ENCODE peak calls at places on chromosome 13, in four cellular contexts. W is K562, H is GM12878, T is HepG2. J is an unnamed sample.

GRCh38 chr13:79423801-79424642 is 18.0 kb upstream of the RBM26 start:
- DNase-seq in H (no peak), T (peak; percentile 29), W (peak; percentile 18), J (no peak)

GRCh38 chr13:79287994-79288795 is 117.9 kb downstream of the RBM26 start:
- DNase-seq in W (no peak), H (no peak), T (no peak), J (no peak)

GRCh38 chr13:112843392-112844250 is 125.4 kb upstream of the MCF2L start:
- DNase-seq in T (no peak), W (no peak), H (no peak), J (no peak)

GRCh38 chr13:20159646-20160345 is 1.1 kb downstream of the GJA3 start:
- DNase-seq in W (no peak), H (no peak), T (no peak), J (no peak)

GRCh38 chr13:90926459-90926858 is 421.0 kb upstream of the MIR17HG start:
- DNase-seq in H (no peak), T (no peak), W (no peak), J (no peak)

GRCh38 chr13:104385409-104385808 is 1319.2 kb upstream of the SLC10A2 start:
- DNase-seq in W (no peak), T (no peak), H (no peak), J (no peak)

GRCh38 chr13:67258482-67258881 is 28.3 kb upstream of the PCDH9 start:
- DNase-seq in H (no peak), T (no peak), W (no peak), J (no peak)

GRCh38 chr13:45975337-45975736 is 77.2 kb downstream of the ZC3H13 start:
- DNase-seq in H (no peak), W (no peak), T (no peak), J (no peak)

GRCh38 chr13:33694546-33694945 is 123.4 kb upstream of the RFC3 start:
- DNase-seq in W (no peak), T (no peak), H (no peak), J (no peak)

GRCh38 chr13:37753776-37754175 is 115.8 kb downstream of the TRPC4 start:
- DNase-seq in W (no peak), H (no peak), T (no peak), J (peak; percentile 3)

GRCh38 chr13:36261976-36262375 is 35.6 kb downstream of the CCDC169 start:
- DNase-seq in T (no peak), W (no peak), H (no peak), J (no peak)

GRCh38 chr13:76980075-76980718 is 11.7 kb upstream of the CLN5 start:
- DNase-seq in T (peak; percentile 43), W (peak; percentile 81), H (no peak), J (peak; percentile 85)

GRCh38 chr13:77065456-77066147 is 38.6 kb upstream of the FBXL3 start:
- DNase-seq in T (no peak), H (no peak), W (no peak), J (no peak)

GRCh38 chr13:67829641-67830040 is 599.5 kb upstream of the PCDH9 start:
- DNase-seq in H (no peak), T (no peak), W (no peak), J (no peak)

GRCh38 chr13:33186851-33187250 is 98.7 kb downstream of the STARD13 start:
- DNase-seq in T (no peak), H (no peak), W (no peak), J (no peak)

GRCh38 chr13:49356224-49356623 is 87.6 kb downstream of the CAB39L start:
- DNase-seq in H (no peak), T (no peak), W (no peak), J (no peak)

GRCh38 chr13:110065780-110066179 is 241.2 kb downstream of the COL4A1 start:
- DNase-seq in T (no peak), H (no peak), W (no peak), J (no peak)

GRCh38 chr13:39631307-39631706 is 24.2 kb upstream of the COG6 start:
- DNase-seq in H (no peak), W (no peak), T (no peak), J (no peak)
- TF ChIP-seq REST in H (no peak), W (no peak), T (no peak), J (no peak)

GRCh38 chr13:87122551-87122950 is 548.6 kb upstream of the SLITRK5 start:
- DNase-seq in W (no peak), T (no peak), H (no peak), J (no peak)
- TF ChIP-seq HDAC2 in W (no peak), T (no peak), H (no peak), J (no peak)

GRCh38 chr13:50580684-50581305 is 262.7 kb downstream of the DLEU7 start:
- DNase-seq in W (no peak), H (no peak), T (no peak), J (no peak)

GRCh38 chr13:50574731-50575130 is 268.8 kb downstream of the DLEU7 start:
- DNase-seq in H (no peak), W (no peak), T (no peak), J (no peak)

GRCh38 chr13:50576156-50576555 is 267.3 kb downstream of the DLEU7 start:
- DNase-seq in T (no peak), H (no peak), W (no peak), J (no peak)

GRCh38 chr13:50575138-50575537 is 268.4 kb downstream of the DLEU7 start:
- DNase-seq in H (no peak), T (peak; percentile 40), W (no peak), J (no peak)

DNA sequence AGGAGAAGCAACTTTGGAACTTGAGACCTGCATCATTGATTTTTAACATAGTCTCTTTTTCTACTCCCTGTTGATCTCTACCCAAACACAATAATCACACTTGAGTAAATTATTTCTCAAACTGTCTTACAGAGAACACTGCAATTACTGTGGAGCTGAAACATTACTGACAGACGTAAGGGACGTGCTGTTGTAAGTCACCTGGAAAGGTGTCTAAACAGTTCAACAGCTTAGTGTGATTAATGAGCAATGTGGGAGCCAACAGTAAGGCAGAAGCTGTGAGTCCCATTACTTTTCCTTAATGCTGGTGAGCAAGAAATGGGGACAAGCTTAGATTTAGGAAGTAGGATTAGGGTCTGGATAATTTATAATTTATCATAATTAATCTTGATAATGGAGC is 265.7 kb downstream of the DLEU7 start:
- DNase-seq in W (no peak), T (no peak), H (no peak), J (no peak)
- TF ChIP-seq REST in W (no peak), T (no peak), H (no peak), J (no peak)

GRCh38 chr13:73110814-73111213 is 52.0 kb downstream of the KLF5 start:
- DNase-seq in T (no peak), H (no peak), W (no peak), J (no peak)

GRCh38 chr13:73107970-73108369 is 49.2 kb downstream of the KLF5 start:
- DNase-seq in T (no peak), W (no peak), H (no peak), J (no peak)

GRCh38 chr13:73109969-73110368 is 51.2 kb downstream of the KLF5 start:
- DNase-seq in W (no peak), H (no peak), T (no peak), J (no peak)

GRCh38 chr13:73107459-73107858 is 48.7 kb downstream of the KLF5 start:
- DNase-seq in W (no peak), T (no peak), H (no peak), J (no peak)

DNA sequence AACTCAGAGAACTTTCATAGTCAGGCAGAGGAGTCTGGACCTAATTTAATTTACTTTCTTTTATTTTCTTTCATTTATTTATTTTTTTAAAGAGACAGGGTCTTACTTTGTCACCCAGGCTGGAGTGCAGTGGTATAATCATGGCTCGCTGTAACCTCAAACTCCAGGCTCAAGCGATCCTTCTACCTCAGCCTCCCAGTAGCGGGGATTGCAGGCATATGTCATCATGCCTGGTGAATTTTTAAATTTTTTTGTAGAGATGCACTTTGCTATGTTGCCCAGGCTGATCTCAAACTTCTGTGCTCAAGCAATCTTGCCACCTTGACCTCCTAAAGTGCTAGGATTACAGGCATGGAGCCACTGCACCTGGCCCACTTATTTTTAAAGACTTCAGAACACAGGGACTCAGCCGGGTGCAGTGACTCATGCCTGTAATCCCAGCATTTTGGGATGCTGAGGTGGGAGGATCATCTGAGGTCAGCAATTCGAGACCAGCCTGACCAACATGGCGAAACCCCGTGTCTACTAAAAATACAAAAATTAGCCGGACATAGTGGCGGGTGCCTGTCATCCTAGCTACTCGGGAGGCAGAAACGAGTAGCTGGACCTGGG is 50.6 kb downstream of the KLF5 start:
- DNase-seq in H (no peak), W (no peak), T (no peak), J (no peak)
- TF ChIP-seq HDAC2 in H (no peak), W (no peak), T (no peak), J (no peak)

GRCh38 chr13:98485561-98485960 is 91.3 kb downstream of the STK24 start:
- DNase-seq in T (no peak), H (no peak), W (no peak), J (no peak)

GRCh38 chr13:98486412-98486811 is 90.5 kb downstream of the STK24 start:
- DNase-seq in W (no peak), T (no peak), H (no peak), J (no peak)

GRCh38 chr13:98482476-98483444 is 94.1 kb downstream of the STK24 start:
- DNase-seq in W (no peak), H (no peak), T (no peak), J (no peak)

GRCh38 chr13:98483636-98484288 is 93.1 kb downstream of the STK24 start:
- DNase-seq in H (no peak), T (no peak), W (no peak), J (no peak)

DNA sequence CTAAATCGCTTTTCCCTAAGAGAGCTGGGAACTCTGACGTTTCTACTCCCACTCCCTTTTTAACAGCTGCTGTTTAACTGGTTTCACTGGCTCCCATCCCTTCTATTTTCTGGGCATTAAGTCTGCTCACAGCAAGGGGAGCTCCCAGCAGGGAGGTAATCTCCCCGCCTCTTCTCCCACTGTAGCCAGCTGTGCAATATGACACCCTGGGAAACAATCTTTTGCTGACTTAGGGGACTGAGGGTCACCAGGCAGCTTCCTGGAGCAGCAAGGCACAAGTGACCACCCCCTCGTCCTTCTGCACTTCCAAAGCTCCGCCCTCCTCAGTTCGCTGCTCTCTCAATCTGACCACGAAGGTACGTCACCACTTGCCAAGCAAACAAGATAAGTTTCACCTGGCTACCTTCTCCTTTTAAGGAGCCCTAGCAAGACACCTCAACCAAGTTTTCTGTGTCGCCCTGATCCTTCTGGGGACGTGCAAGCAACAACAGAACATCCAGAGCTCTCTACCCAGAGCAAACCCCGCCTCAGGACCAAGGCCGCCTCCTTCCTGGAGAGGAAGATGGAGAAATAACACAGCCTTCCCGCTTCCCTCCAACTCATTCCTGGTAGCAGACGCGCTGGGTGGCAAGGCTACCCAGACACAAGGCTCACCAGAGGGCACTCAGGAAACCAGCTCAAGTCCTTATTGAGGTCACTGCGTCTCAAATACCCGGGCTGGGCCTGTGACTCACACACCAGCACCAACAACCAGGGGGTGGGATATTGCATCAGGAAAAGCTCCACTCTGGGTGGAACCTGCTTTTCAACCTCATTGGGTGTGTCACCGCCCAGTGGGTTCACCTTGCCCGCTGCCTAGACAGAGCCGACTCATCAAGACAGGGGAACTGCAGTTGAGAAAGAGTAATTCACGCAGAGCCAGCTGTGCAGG is 92.4 kb downstream of the STK24 start:
- DNase-seq in T (peak; percentile 91), H (no peak), W (peak; percentile 70), J (peak; percentile 91)
- TF ChIP-seq REST in T (no peak), H (no peak), W (no peak), J (no peak)